ENCODE peak calls at places on chromosomes 11 and 22, in four cellular contexts. V is Calu3, M is dermis blood vessel endothelial cell, B is WERI-Rb-1. U is an unnamed sample.

GRCh38 chr11:47587733-47588326 is 1.4 kb downstream of the FAM180B start:
- DNase-seq in V (no peak), B (no peak), M (no peak), U (no peak)

GRCh38 chr11:125902927-125903752 is at the start of gene PUS3:
- DNase-seq in V (peak; percentile 77), B (peak; percentile 93), M (peak; percentile 91), U (peak; percentile 94)

GRCh38 chr22:46560696-46561295 is 23.4 kb upstream of the CELSR1 start:
- DNase-seq in V (no peak), M (no peak), B (no peak), U (no peak)

GRCh38 chr11:66933508-66933907 is 24.7 kb downstream of the PC start:
- DNase-seq in M (no peak), B (no peak), V (no peak), U (no peak)

GRCh38 chr11:121422675-121423074 is 29.4 kb upstream of the SORL1 start:
- DNase-seq in V (no peak), M (no peak), B (no peak), U (no peak)

GRCh38 chr11:127017482-127017881 is 16.9 kb upstream of the KIRREL3 start:
- DNase-seq in M (no peak), V (peak; percentile 44), B (peak; percentile 36), U (peak; percentile 17)

GRCh38 chr22:29674121-29674520 is 45.7 kb upstream of the CABP7 start:
- DNase-seq in B (no peak), M (no peak), V (no peak), U (no peak)

GRCh38 chr11:12219732-12220131 is 109.3 kb downstream of the MICAL2 start:
- DNase-seq in M (peak; percentile 75), V (no peak), B (no peak), U (peak; percentile 4)

GRCh38 chr22:10778296-10778814 is 4749.6 kb upstream of the OR11H1 start:
- DNase-seq in B (no peak), V (no peak), M (no peak), U (no peak)

GRCh38 chr11:22635689-22636088 is 10.1 kb upstream of the FANCF start:
- DNase-seq in M (no peak), B (no peak), V (no peak), U (no peak)

GRCh38 chr11:59767212-59767611 is 12.0 kb downstream of the STX3 start:
- DNase-seq in B (no peak), M (no peak), V (no peak), U (no peak)

GRCh38 chr11:94550513-94550912 is 6.8 kb downstream of the FUT4 start:
- DNase-seq in V (no peak), B (no peak), M (no peak), U (no peak)

GRCh38 chr11:73423506-73423905 is 47.3 kb downstream of the RELT start:
- DNase-seq in B (no peak), V (no peak), M (no peak), U (no peak)

GRCh38 chr11:28606930-28607329 is 498.7 kb downstream of the METTL15 start:
- DNase-seq in V (no peak), M (peak; percentile 62), B (no peak), U (peak; percentile 62)

GRCh38 chr11:5783255-5783654 is at the start of gene OR52N5:
- DNase-seq in M (no peak), V (no peak), B (no peak), U (no peak)

GRCh38 chr22:41564563-41564962 is 3.8 kb downstream of the CSDC2 start:
- DNase-seq in M (no peak), B (no peak), V (no peak), U (no peak)

GRCh38 chr11:10381730-10382129 is 73.3 kb upstream of the AMPD3 start:
- DNase-seq in B (no peak), V (no peak), M (no peak), U (no peak)

GRCh38 chr22:33710326-33710725 is 209.9 kb downstream of the LARGE1 start:
- DNase-seq in M (no peak), B (no peak), V (no peak), U (no peak)

GRCh38 chr11:102760355-102761035 is 19.9 kb downstream of the MMP10 start:
- DNase-seq in V (no peak), B (no peak), M (peak; percentile 97), U (peak; percentile 97)

GRCh38 chr11:15665368-15665871 is 550.7 kb downstream of the INSC start:
- DNase-seq in M (no peak), V (no peak), B (no peak), U (no peak)

GRCh38 chr11:69217276-69218105 is 61.8 kb downstream of the SMIM38 start:
- DNase-seq in V (peak; percentile 19), B (no peak), M (no peak), U (no peak)

GRCh38 chr11:108117746-108118371 is 3.5 kb upstream of the ACAT1 start:
- DNase-seq in M (peak; percentile 77), V (no peak), B (no peak), U (peak; percentile 79)

GRCh38 chr11:94864646-94865045 is 96.5 kb downstream of the AMOTL1 start:
- DNase-seq in B (no peak), V (no peak), M (no peak), U (no peak)

GRCh38 chr22:44574057-44574456 is 76.0 kb upstream of the RTL6 start:
- DNase-seq in V (peak; percentile 28), B (no peak), M (peak; percentile 36), U (no peak)

GRCh38 chr22:49676783-49677494 is 150.7 kb downstream of the BRD1 start:
- DNase-seq in M (no peak), B (no peak), V (no peak), U (no peak)

GRCh38 chr11:21142007-21142406 is 472.6 kb downstream of the NELL1 start:
- DNase-seq in B (peak; percentile 35), M (no peak), V (no peak), U (peak; percentile 48)

U was measured in A673.